ENCODE peak calls at places on chromosome 1, in ten cellular contexts. One of them, this sample, is unnamed.

GRCh38 chr1:225817611-225818061 is 7.7 kb downstream of the EPHX1 start:
- DNase-seq in IMR-90: peak; percentile 88
- DNase-seq in neural progenitor cell: no peak
- DNase-seq in thoracic aorta: peak; percentile 87
- DNase-seq in GM12878: no peak
- DNase-seq in left ventricle myocardium inferior: peak; percentile 65
- DNase-seq in bronchial epithelial cell: peak; percentile 79
- DNase-seq in brain microvascular endothelial cell: peak; percentile 55
- DNase-seq in GM12864: no peak
- DNase-seq in uterus: peak; percentile 82
- DNase-seq in this sample: no peak

GRCh38 chr1:25538165-25538860 is 5.1 kb upstream of the LDLRAP1 start:
- DNase-seq in thoracic aorta: no peak
- DNase-seq in left ventricle myocardium inferior: no peak
- DNase-seq in neural progenitor cell: no peak
- DNase-seq in uterus: no peak
- DNase-seq in brain microvascular endothelial cell: no peak
- DNase-seq in IMR-90: no peak
- DNase-seq in GM12864: no peak
- DNase-seq in bronchial epithelial cell: no peak
- DNase-seq in GM12878: no peak
- DNase-seq in this sample: no peak

GRCh38 chr1:18998016-18998724 is 41.7 kb upstream of the IFFO2 start:
- DNase-seq in uterus: no peak
- DNase-seq in thoracic aorta: no peak
- DNase-seq in left ventricle myocardium inferior: no peak
- DNase-seq in brain microvascular endothelial cell: no peak
- DNase-seq in IMR-90: peak; percentile 15
- DNase-seq in bronchial epithelial cell: peak; percentile 98
- DNase-seq in GM12864: no peak
- DNase-seq in neural progenitor cell: no peak
- DNase-seq in GM12878: no peak
- DNase-seq in this sample: no peak

GRCh38 chr1:223221686-223222085 is 78.6 kb upstream of the TLR5 start:
- DNase-seq in IMR-90: no peak
- DNase-seq in GM12878: no peak
- DNase-seq in thoracic aorta: no peak
- DNase-seq in GM12864: no peak
- DNase-seq in bronchial epithelial cell: no peak
- DNase-seq in left ventricle myocardium inferior: no peak
- DNase-seq in neural progenitor cell: no peak
- DNase-seq in uterus: no peak
- DNase-seq in brain microvascular endothelial cell: no peak
- DNase-seq in this sample: no peak

GRCh38 chr1:39268906-39269305 is 64.4 kb downstream of the MACF1 start:
- DNase-seq in GM12878: no peak
- DNase-seq in thoracic aorta: no peak
- DNase-seq in GM12864: no peak
- DNase-seq in left ventricle myocardium inferior: no peak
- DNase-seq in IMR-90: peak; percentile 13
- DNase-seq in brain microvascular endothelial cell: no peak
- DNase-seq in uterus: no peak
- DNase-seq in neural progenitor cell: peak; percentile 28
- DNase-seq in bronchial epithelial cell: peak; percentile 55
- DNase-seq in this sample: no peak

GRCh38 chr1:215052656-215053055 is 29.9 kb upstream of the KCNK2 start:
- DNase-seq in left ventricle myocardium inferior: no peak
- DNase-seq in brain microvascular endothelial cell: no peak
- DNase-seq in GM12864: no peak
- DNase-seq in neural progenitor cell: no peak
- DNase-seq in uterus: no peak
- DNase-seq in bronchial epithelial cell: no peak
- DNase-seq in GM12878: no peak
- DNase-seq in IMR-90: peak; percentile 93
- DNase-seq in thoracic aorta: no peak
- DNase-seq in this sample: no peak

GRCh38 chr1:43143441-43143888 is 28.6 kb downstream of the EBNA1BP2 start:
- DNase-seq in neural progenitor cell: peak; percentile 60
- DNase-seq in thoracic aorta: no peak
- DNase-seq in GM12878: no peak
- DNase-seq in IMR-90: no peak
- DNase-seq in left ventricle myocardium inferior: no peak
- DNase-seq in bronchial epithelial cell: peak; percentile 31
- DNase-seq in GM12864: no peak
- DNase-seq in uterus: no peak
- DNase-seq in brain microvascular endothelial cell: no peak
- DNase-seq in this sample: peak; percentile 25

GRCh38 chr1:227941509-227942020 is 6.2 kb downstream of the WNT9A start:
- DNase-seq in GM12864: no peak
- DNase-seq in neural progenitor cell: no peak
- DNase-seq in GM12878: no peak
- DNase-seq in brain microvascular endothelial cell: no peak
- DNase-seq in bronchial epithelial cell: no peak
- DNase-seq in thoracic aorta: no peak
- DNase-seq in left ventricle myocardium inferior: no peak
- DNase-seq in IMR-90: no peak
- DNase-seq in uterus: no peak
- DNase-seq in this sample: no peak

GRCh38 chr1:245288796-245289195 is 134.0 kb downstream of the KIF26B start:
- DNase-seq in uterus: no peak
- DNase-seq in left ventricle myocardium inferior: no peak
- DNase-seq in GM12878: no peak
- DNase-seq in thoracic aorta: no peak
- DNase-seq in brain microvascular endothelial cell: no peak
- DNase-seq in neural progenitor cell: no peak
- DNase-seq in IMR-90: peak; percentile 13
- DNase-seq in bronchial epithelial cell: no peak
- DNase-seq in GM12864: no peak
- DNase-seq in this sample: no peak

GRCh38 chr1:222167896-222168295 is 380.0 kb downstream of the HHIPL2 start:
- DNase-seq in GM12864: no peak
- DNase-seq in uterus: no peak
- DNase-seq in bronchial epithelial cell: peak; percentile 58
- DNase-seq in GM12878: no peak
- DNase-seq in left ventricle myocardium inferior: no peak
- DNase-seq in thoracic aorta: no peak
- DNase-seq in brain microvascular endothelial cell: no peak
- DNase-seq in IMR-90: peak; percentile 43
- DNase-seq in neural progenitor cell: no peak
- DNase-seq in this sample: no peak

GRCh38 chr1:224380003-224380402 is 23.3 kb downstream of the CNIH4 start:
- DNase-seq in neural progenitor cell: no peak
- DNase-seq in IMR-90: no peak
- DNase-seq in brain microvascular endothelial cell: no peak
- DNase-seq in left ventricle myocardium inferior: no peak
- DNase-seq in bronchial epithelial cell: no peak
- DNase-seq in thoracic aorta: no peak
- DNase-seq in uterus: no peak
- DNase-seq in GM12878: peak; percentile 75
- DNase-seq in GM12864: peak; percentile 39
- DNase-seq in this sample: peak; percentile 68

GRCh38 chr1:38028105-38028591 is 15.6 kb downstream of the UTP11 start:
- DNase-seq in GM12864: peak; percentile 77
- DNase-seq in left ventricle myocardium inferior: no peak
- DNase-seq in uterus: no peak
- DNase-seq in neural progenitor cell: no peak
- DNase-seq in IMR-90: no peak
- DNase-seq in thoracic aorta: no peak
- DNase-seq in brain microvascular endothelial cell: no peak
- DNase-seq in bronchial epithelial cell: peak; percentile 87
- DNase-seq in GM12878: peak; percentile 95
- DNase-seq in this sample: peak; percentile 93

GRCh38 chr1:38029725-38030511 is 16.7 kb downstream of the POU3F1 start:
- DNase-seq in IMR-90: peak; percentile 62
- DNase-seq in thoracic aorta: no peak
- DNase-seq in left ventricle myocardium inferior: peak; percentile 51
- DNase-seq in bronchial epithelial cell: peak; percentile 87
- DNase-seq in GM12864: no peak
- DNase-seq in neural progenitor cell: no peak
- DNase-seq in uterus: peak; percentile 59
- DNase-seq in brain microvascular endothelial cell: peak; percentile 64
- DNase-seq in GM12878: peak; percentile 75
- DNase-seq in this sample: peak; percentile 86

GRCh38 chr1:38028671-38029070 is 16.1 kb downstream of the UTP11 start:
- DNase-seq in neural progenitor cell: no peak
- DNase-seq in thoracic aorta: no peak
- DNase-seq in GM12864: no peak
- DNase-seq in bronchial epithelial cell: no peak
- DNase-seq in brain microvascular endothelial cell: no peak
- DNase-seq in left ventricle myocardium inferior: no peak
- DNase-seq in GM12878: no peak
- DNase-seq in uterus: no peak
- DNase-seq in IMR-90: no peak
- DNase-seq in this sample: peak; percentile 31

GRCh38 chr1:38030596-38031512 is 15.7 kb downstream of the POU3F1 start:
- DNase-seq in IMR-90: no peak
- DNase-seq in GM12878: no peak
- DNase-seq in left ventricle myocardium inferior: no peak
- DNase-seq in uterus: no peak
- DNase-seq in brain microvascular endothelial cell: no peak
- DNase-seq in bronchial epithelial cell: no peak
- DNase-seq in thoracic aorta: no peak
- DNase-seq in GM12864: no peak
- DNase-seq in neural progenitor cell: no peak
- DNase-seq in this sample: peak; percentile 20

DNA sequence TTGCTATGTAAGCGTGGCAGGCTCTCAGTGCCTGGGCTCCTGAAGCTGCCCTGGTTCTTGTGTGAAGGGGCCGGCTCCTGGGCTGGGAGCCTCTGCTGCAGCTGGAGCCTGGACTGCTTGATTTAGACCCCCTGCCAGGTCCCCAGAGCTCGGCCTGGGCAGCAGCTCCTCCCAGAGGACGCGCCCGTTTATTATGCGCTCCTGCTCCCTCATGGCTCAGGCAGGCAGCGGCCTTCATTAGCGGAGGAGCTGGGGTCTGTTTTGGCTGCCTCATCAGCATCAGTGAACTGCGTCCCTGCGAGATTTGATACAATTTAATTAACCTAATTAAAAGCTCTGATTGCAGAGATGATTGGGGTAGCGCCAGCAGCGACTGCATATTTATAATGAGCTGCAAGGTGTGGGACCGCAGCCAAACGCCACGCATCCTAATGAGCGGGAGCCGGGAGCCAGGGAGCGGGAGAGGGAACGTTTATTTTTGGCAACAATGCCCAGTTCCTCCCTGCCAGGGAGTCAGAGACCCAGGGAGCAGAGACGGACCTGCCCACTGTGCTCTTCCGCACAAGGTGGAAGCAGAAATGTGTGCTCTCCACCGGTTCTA is 16.6 kb downstream of the UTP11 start:
- DNase-seq in brain microvascular endothelial cell: no peak
- DNase-seq in GM12864: no peak
- DNase-seq in thoracic aorta: no peak
- DNase-seq in left ventricle myocardium inferior: no peak
- DNase-seq in GM12878: no peak
- DNase-seq in neural progenitor cell: peak; percentile 90
- DNase-seq in uterus: peak; percentile 47
- DNase-seq in bronchial epithelial cell: no peak
- DNase-seq in IMR-90: no peak
- DNase-seq in this sample: no peak
- TF ChIP-seq CTCF in brain microvascular endothelial cell: peak; percentile 33
- TF ChIP-seq CTCF in GM12864: no peak
- TF ChIP-seq CTCF in thoracic aorta: no peak
- TF ChIP-seq CTCF in left ventricle myocardium inferior: no peak
- TF ChIP-seq CTCF in GM12878: no peak
- TF ChIP-seq CTCF in neural progenitor cell: peak; percentile 35
- TF ChIP-seq CTCF in uterus: no peak
- TF ChIP-seq CTCF in bronchial epithelial cell: no peak
- TF ChIP-seq CTCF in IMR-90: no peak
- TF ChIP-seq CTCF in this sample: no peak

GRCh38 chr1:154418062-154418897 is 13.1 kb downstream of the IL6R start:
- DNase-seq in uterus: peak; percentile 70
- DNase-seq in left ventricle myocardium inferior: no peak
- DNase-seq in GM12864: no peak
- DNase-seq in GM12878: no peak
- DNase-seq in IMR-90: no peak
- DNase-seq in brain microvascular endothelial cell: no peak
- DNase-seq in bronchial epithelial cell: peak; percentile 100
- DNase-seq in neural progenitor cell: no peak
- DNase-seq in thoracic aorta: no peak
- DNase-seq in this sample: no peak
- H3K4me3 ChIP-seq in uterus: no peak overlapping the region
- H3K4me3 ChIP-seq in left ventricle myocardium inferior: no peak overlapping the region
- H3K4me3 ChIP-seq in GM12864: no peak overlapping the region
- H3K4me3 ChIP-seq in GM12878: no peak overlapping the region
- H3K4me3 ChIP-seq in IMR-90: no peak overlapping the region
- H3K4me3 ChIP-seq in brain microvascular endothelial cell: no peak overlapping the region
- H3K4me3 ChIP-seq in bronchial epithelial cell: no peak overlapping the region
- H3K4me3 ChIP-seq in neural progenitor cell: no peak overlapping the region
- H3K4me3 ChIP-seq in thoracic aorta: peak overlapping the region; percentile 21
- H3K4me3 ChIP-seq in this sample: no peak overlapping the region

DNA sequence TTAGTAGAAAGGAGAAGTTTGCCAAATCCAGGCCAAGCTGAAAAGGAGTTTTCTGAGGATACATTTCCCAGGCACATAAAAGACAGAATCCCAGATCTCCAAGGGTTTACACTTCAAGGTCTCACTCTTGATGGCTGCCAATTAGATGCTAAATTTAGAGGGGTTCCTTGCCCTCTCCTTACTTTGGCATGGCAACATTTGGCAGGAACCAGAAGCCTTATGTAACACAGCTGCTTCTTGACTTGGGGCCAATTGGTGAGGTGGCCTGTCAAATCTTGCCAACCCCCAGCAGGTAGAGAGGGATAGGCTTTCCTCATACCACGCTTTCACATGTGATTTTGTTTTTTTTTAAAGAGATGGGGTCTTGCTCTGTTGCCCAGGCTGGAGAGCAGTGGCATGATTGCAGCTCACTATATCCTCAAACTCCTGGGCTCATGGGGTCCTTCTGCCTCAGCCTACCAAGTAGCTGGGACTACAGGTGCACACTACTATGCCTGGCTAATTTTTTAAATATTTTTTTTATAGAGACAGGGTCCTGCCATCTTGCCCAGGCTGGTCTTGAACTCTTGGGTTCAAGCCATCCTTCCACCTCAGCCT is 25.2 kb upstream of the NKAIN1 start:
- DNase-seq in neural progenitor cell: no peak
- DNase-seq in IMR-90: no peak
- DNase-seq in GM12878: no peak
- DNase-seq in uterus: no peak
- DNase-seq in left ventricle myocardium inferior: peak; percentile 18
- DNase-seq in GM12864: no peak
- DNase-seq in brain microvascular endothelial cell: no peak
- DNase-seq in thoracic aorta: no peak
- DNase-seq in bronchial epithelial cell: no peak
- DNase-seq in this sample: no peak
- TF ChIP-seq CTCF in neural progenitor cell: no peak
- TF ChIP-seq CTCF in IMR-90: no peak
- TF ChIP-seq CTCF in GM12878: no peak
- TF ChIP-seq CTCF in uterus: no peak
- TF ChIP-seq CTCF in left ventricle myocardium inferior: no peak
- TF ChIP-seq CTCF in GM12864: no peak
- TF ChIP-seq CTCF in brain microvascular endothelial cell: no peak
- TF ChIP-seq CTCF in thoracic aorta: no peak
- TF ChIP-seq CTCF in bronchial epithelial cell: no peak
- TF ChIP-seq CTCF in this sample: no peak

DNA sequence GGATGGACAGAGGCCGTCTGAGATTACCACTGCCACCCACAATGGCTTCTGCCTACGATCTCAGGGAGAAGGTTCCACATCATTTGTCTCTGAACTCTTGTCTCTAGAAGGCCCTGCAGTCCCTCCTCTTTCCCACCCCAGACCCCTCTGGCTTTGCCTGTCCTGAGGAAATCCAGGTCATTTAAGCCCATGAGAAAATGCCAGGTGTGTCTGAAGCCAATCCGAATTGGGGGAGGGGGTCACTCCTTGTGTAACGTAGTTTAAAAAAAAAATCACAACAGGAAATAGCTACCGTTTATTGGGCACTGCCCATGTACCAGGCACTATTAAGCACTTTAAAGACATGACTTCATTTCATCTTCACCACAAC is 7.5 kb upstream of the MYOM3 start:
- DNase-seq in GM12864: no peak
- DNase-seq in left ventricle myocardium inferior: no peak
- DNase-seq in neural progenitor cell: no peak
- DNase-seq in thoracic aorta: no peak
- DNase-seq in uterus: no peak
- DNase-seq in IMR-90: no peak
- DNase-seq in bronchial epithelial cell: no peak
- DNase-seq in brain microvascular endothelial cell: no peak
- DNase-seq in GM12878: no peak
- DNase-seq in this sample: no peak
- H3K4me3 ChIP-seq in GM12864: no peak overlapping the region
- H3K4me3 ChIP-seq in left ventricle myocardium inferior: no peak overlapping the region
- H3K4me3 ChIP-seq in neural progenitor cell: no peak overlapping the region
- H3K4me3 ChIP-seq in thoracic aorta: no peak overlapping the region
- H3K4me3 ChIP-seq in uterus: no peak overlapping the region
- H3K4me3 ChIP-seq in IMR-90: no peak overlapping the region
- H3K4me3 ChIP-seq in bronchial epithelial cell: no peak overlapping the region
- H3K4me3 ChIP-seq in brain microvascular endothelial cell: no peak overlapping the region
- H3K4me3 ChIP-seq in GM12878: no peak overlapping the region
- H3K4me3 ChIP-seq in this sample: no peak overlapping the region

This sample was measured in GM12865.